ENCODE peak calls at places on chromosome 21, in seven cellular contexts. One of them, this sample, is unnamed.

GRCh38 chr21:45994086-45994661 is 12.6 kb downstream of the COL6A1 start:
- DNase-seq in skeletal muscle cell: no peak
- DNase-seq in NCI-H1436: no peak
- DNase-seq in activated effector memory CD4-positive, alpha-beta T cell treated with anti-CD3 and anti-CD28 coated beads, Interleukin-2, amount 50 U/mL, for 16 hours: no peak
- DNase-seq in AG09309: no peak
- DNase-seq in HepG2: no peak
- DNase-seq in HT1080: no peak
- DNase-seq in this sample: no peak

GRCh38 chr21:46409641-46410406 is 48.9 kb upstream of the DIP2A start:
- DNase-seq in AG09309: no peak
- DNase-seq in skeletal muscle cell: no peak
- DNase-seq in HepG2: no peak
- DNase-seq in HT1080: no peak
- DNase-seq in NCI-H1436: no peak
- DNase-seq in activated effector memory CD4-positive, alpha-beta T cell treated with anti-CD3 and anti-CD28 coated beads, Interleukin-2, amount 50 U/mL, for 16 hours: no peak
- DNase-seq in this sample: no peak

GRCh38 chr21:30340714-30341573 is 3.5 kb upstream of the KRTAP27-1 start:
- DNase-seq in NCI-H1436: no peak
- DNase-seq in skeletal muscle cell: no peak
- DNase-seq in AG09309: no peak
- DNase-seq in HT1080: peak
- DNase-seq in HepG2: peak
- DNase-seq in activated effector memory CD4-positive, alpha-beta T cell treated with anti-CD3 and anti-CD28 coated beads, Interleukin-2, amount 50 U/mL, for 16 hours: peak
- DNase-seq in this sample: no peak

GRCh38 chr21:17045214-17045835 is 467.5 kb upstream of the CXADR start:
- DNase-seq in activated effector memory CD4-positive, alpha-beta T cell treated with anti-CD3 and anti-CD28 coated beads, Interleukin-2, amount 50 U/mL, for 16 hours: no peak
- DNase-seq in AG09309: no peak
- DNase-seq in HepG2: no peak
- DNase-seq in HT1080: peak
- DNase-seq in skeletal muscle cell: no peak
- DNase-seq in NCI-H1436: no peak
- DNase-seq in this sample: no peak

GRCh38 chr21:27818847-27819246 is 852.0 kb upstream of the ADAMTS5 start:
- DNase-seq in AG09309: no peak
- DNase-seq in HepG2: no peak
- DNase-seq in NCI-H1436: no peak
- DNase-seq in HT1080: no peak
- DNase-seq in skeletal muscle cell: no peak
- DNase-seq in activated effector memory CD4-positive, alpha-beta T cell treated with anti-CD3 and anti-CD28 coated beads, Interleukin-2, amount 50 U/mL, for 16 hours: no peak
- DNase-seq in this sample: no peak

GRCh38 chr21:34126269-34126668 is 52.9 kb downstream of the MRPS6 start:
- DNase-seq in NCI-H1436: no peak
- DNase-seq in AG09309: no peak
- DNase-seq in skeletal muscle cell: no peak
- DNase-seq in HepG2: no peak
- DNase-seq in activated effector memory CD4-positive, alpha-beta T cell treated with anti-CD3 and anti-CD28 coated beads, Interleukin-2, amount 50 U/mL, for 16 hours: no peak
- DNase-seq in HT1080: no peak
- DNase-seq in this sample: no peak

GRCh38 chr21:14453964-14454641 is 71.2 kb upstream of the HSPA13 start:
- DNase-seq in AG09309: no peak
- DNase-seq in activated effector memory CD4-positive, alpha-beta T cell treated with anti-CD3 and anti-CD28 coated beads, Interleukin-2, amount 50 U/mL, for 16 hours: no peak
- DNase-seq in skeletal muscle cell: no peak
- DNase-seq in HepG2: no peak
- DNase-seq in HT1080: no peak
- DNase-seq in NCI-H1436: no peak
- DNase-seq in this sample: no peak

GRCh38 chr21:43909736-43910455 is 44.9 kb downstream of the AGPAT3 start:
- DNase-seq in NCI-H1436: no peak
- DNase-seq in skeletal muscle cell: no peak
- DNase-seq in HT1080: no peak
- DNase-seq in HepG2: no peak
- DNase-seq in AG09309: no peak
- DNase-seq in activated effector memory CD4-positive, alpha-beta T cell treated with anti-CD3 and anti-CD28 coated beads, Interleukin-2, amount 50 U/mL, for 16 hours: no peak
- DNase-seq in this sample: no peak

GRCh38 chr21:45421846-45422775 is 17.1 kb downstream of the COL18A1 start:
- DNase-seq in activated effector memory CD4-positive, alpha-beta T cell treated with anti-CD3 and anti-CD28 coated beads, Interleukin-2, amount 50 U/mL, for 16 hours: no peak
- DNase-seq in skeletal muscle cell: no peak
- DNase-seq in NCI-H1436: no peak
- DNase-seq in AG09309: no peak
- DNase-seq in HT1080: no peak
- DNase-seq in HepG2: no peak
- DNase-seq in this sample: no peak

GRCh38 chr21:26961704-26962103 is 5.2 kb downstream of the ADAMTS5 start:
- DNase-seq in activated effector memory CD4-positive, alpha-beta T cell treated with anti-CD3 and anti-CD28 coated beads, Interleukin-2, amount 50 U/mL, for 16 hours: no peak
- DNase-seq in HT1080: no peak
- DNase-seq in AG09309: no peak
- DNase-seq in HepG2: no peak
- DNase-seq in skeletal muscle cell: no peak
- DNase-seq in NCI-H1436: no peak
- DNase-seq in this sample: no peak

GRCh38 chr21:36854391-36854790 is 112.1 kb downstream of the HLCS start:
- DNase-seq in AG09309: no peak
- DNase-seq in skeletal muscle cell: no peak
- DNase-seq in HT1080: peak
- DNase-seq in HepG2: peak
- DNase-seq in activated effector memory CD4-positive, alpha-beta T cell treated with anti-CD3 and anti-CD28 coated beads, Interleukin-2, amount 50 U/mL, for 16 hours: no peak
- DNase-seq in NCI-H1436: peak
- DNase-seq in this sample: peak

GRCh38 chr21:31034378-31034777 is 3.9 kb downstream of the KRTAP19-8 start:
- DNase-seq in skeletal muscle cell: no peak
- DNase-seq in HepG2: no peak
- DNase-seq in AG09309: no peak
- DNase-seq in NCI-H1436: no peak
- DNase-seq in HT1080: peak
- DNase-seq in activated effector memory CD4-positive, alpha-beta T cell treated with anti-CD3 and anti-CD28 coated beads, Interleukin-2, amount 50 U/mL, for 16 hours: no peak
- DNase-seq in this sample: no peak

GRCh38 chr21:31233711-31234110 is 110.3 kb downstream of the TIAM1 start:
- DNase-seq in activated effector memory CD4-positive, alpha-beta T cell treated with anti-CD3 and anti-CD28 coated beads, Interleukin-2, amount 50 U/mL, for 16 hours: no peak
- DNase-seq in skeletal muscle cell: no peak
- DNase-seq in HT1080: no peak
- DNase-seq in AG09309: no peak
- DNase-seq in HepG2: no peak
- DNase-seq in NCI-H1436: no peak
- DNase-seq in this sample: no peak

GRCh38 chr21:36820176-36821031 is 121.5 kb downstream of the SIM2 start:
- DNase-seq in HT1080: no peak
- DNase-seq in NCI-H1436: no peak
- DNase-seq in AG09309: no peak
- DNase-seq in HepG2: no peak
- DNase-seq in skeletal muscle cell: no peak
- DNase-seq in activated effector memory CD4-positive, alpha-beta T cell treated with anti-CD3 and anti-CD28 coated beads, Interleukin-2, amount 50 U/mL, for 16 hours: no peak
- DNase-seq in this sample: no peak

GRCh38 chr21:38295997-38296764 is 39.4 kb downstream of the KCNJ15 start:
- DNase-seq in NCI-H1436: no peak
- DNase-seq in HepG2: no peak
- DNase-seq in activated effector memory CD4-positive, alpha-beta T cell treated with anti-CD3 and anti-CD28 coated beads, Interleukin-2, amount 50 U/mL, for 16 hours: no peak
- DNase-seq in AG09309: no peak
- DNase-seq in skeletal muscle cell: no peak
- DNase-seq in HT1080: no peak
- DNase-seq in this sample: no peak

GRCh38 chr21:40355076-40355475 is 487.8 kb downstream of the PCP4 start:
- DNase-seq in AG09309: no peak
- DNase-seq in HT1080: no peak
- DNase-seq in NCI-H1436: no peak
- DNase-seq in activated effector memory CD4-positive, alpha-beta T cell treated with anti-CD3 and anti-CD28 coated beads, Interleukin-2, amount 50 U/mL, for 16 hours: no peak
- DNase-seq in skeletal muscle cell: no peak
- DNase-seq in HepG2: no peak
- DNase-seq in this sample: no peak

GRCh38 chr21:45208627-45208951 is 79.1 kb downstream of the POFUT2 start:
- DNase-seq in HT1080: peak
- DNase-seq in AG09309: no peak
- DNase-seq in skeletal muscle cell: no peak
- DNase-seq in NCI-H1436: no peak
- DNase-seq in activated effector memory CD4-positive, alpha-beta T cell treated with anti-CD3 and anti-CD28 coated beads, Interleukin-2, amount 50 U/mL, for 16 hours: no peak
- DNase-seq in HepG2: no peak
- DNase-seq in this sample: no peak

GRCh38 chr21:32131960-32132359 is 146.9 kb downstream of the MIS18A start:
- DNase-seq in HepG2: peak
- DNase-seq in activated effector memory CD4-positive, alpha-beta T cell treated with anti-CD3 and anti-CD28 coated beads, Interleukin-2, amount 50 U/mL, for 16 hours: no peak
- DNase-seq in NCI-H1436: no peak
- DNase-seq in skeletal muscle cell: no peak
- DNase-seq in HT1080: peak
- DNase-seq in AG09309: peak
- DNase-seq in this sample: no peak

GRCh38 chr21:33162436-33162921 is 67.3 kb upstream of the IFNAR2 start:
- DNase-seq in HT1080: no peak
- DNase-seq in HepG2: no peak
- DNase-seq in NCI-H1436: no peak
- DNase-seq in skeletal muscle cell: no peak
- DNase-seq in activated effector memory CD4-positive, alpha-beta T cell treated with anti-CD3 and anti-CD28 coated beads, Interleukin-2, amount 50 U/mL, for 16 hours: no peak
- DNase-seq in AG09309: no peak
- DNase-seq in this sample: no peak

GRCh38 chr21:41780337-41781046 is 13.6 kb upstream of the RIPK4 start:
- DNase-seq in activated effector memory CD4-positive, alpha-beta T cell treated with anti-CD3 and anti-CD28 coated beads, Interleukin-2, amount 50 U/mL, for 16 hours: no peak
- DNase-seq in HepG2: no peak
- DNase-seq in NCI-H1436: no peak
- DNase-seq in AG09309: no peak
- DNase-seq in skeletal muscle cell: no peak
- DNase-seq in HT1080: no peak
- DNase-seq in this sample: no peak

GRCh38 chr21:25934771-25935224 is 200.0 kb downstream of the GABPA start:
- DNase-seq in activated effector memory CD4-positive, alpha-beta T cell treated with anti-CD3 and anti-CD28 coated beads, Interleukin-2, amount 50 U/mL, for 16 hours: no peak
- DNase-seq in HT1080: peak
- DNase-seq in NCI-H1436: no peak
- DNase-seq in AG09309: peak
- DNase-seq in skeletal muscle cell: peak
- DNase-seq in HepG2: peak
- DNase-seq in this sample: no peak